ENCODE peak calls at places on chromosomes 2 and 18, in four cellular contexts. F is neuronal stem cell, K is sigmoid colon, R is tibial nerve. P is an unnamed sample.

GRCh38 chr2:159111346-159111922 is 143.0 kb downstream of the TANC1 start:
- DNase-seq in F (no peak), K (no peak), R (no peak), P (peak; percentile 17)

GRCh38 chr2:30566675-30567074 is 119.6 kb downstream of the LCLAT1 start:
- DNase-seq in F (no peak), K (no peak), R (no peak), P (no peak)

GRCh38 chr2:69538872-69539548 is 101.8 kb upstream of the NFU1 start:
- DNase-seq in F (no peak), K (no peak), R (no peak), P (no peak)

GRCh38 chr2:148650881-148651280 is 6.3 kb downstream of the EPC2 start:
- DNase-seq in F (no peak), K (no peak), R (no peak), P (no peak)

GRCh38 chr2:138180691-138181386 is 216.6 kb downstream of the HNMT start:
- DNase-seq in F (no peak), K (no peak), R (no peak), P (no peak)

GRCh38 chr2:45044916-45045315 is 35.7 kb upstream of the SIX2 start:
- DNase-seq in F (no peak), K (no peak), R (no peak), P (no peak)

GRCh38 chr18:31880186-31880898 is 62.6 kb downstream of the TRAPPC8 start:
- DNase-seq in F (no peak), K (no peak), R (no peak), P (no peak)

GRCh38 chr2:136871424-136871823 is 106.1 kb downstream of the THSD7B start:
- DNase-seq in F (no peak), K (no peak), R (no peak), P (no peak)

GRCh38 chr2:126761981-126762878 is 106.3 kb downstream of the GYPC start:
- DNase-seq in F (no peak), K (no peak), R (no peak), P (no peak)

GRCh38 chr2:47079515-47080412 is 75.3 kb downstream of the STPG4 start:
- DNase-seq in F (no peak), K (no peak), R (no peak), P (no peak)

GRCh38 chr2:8376603-8377423 is 305.0 kb upstream of the ID2 start:
- DNase-seq in F (no peak), K (no peak), R (no peak), P (no peak)

GRCh38 chr2:45964226-45964841 is 312.9 kb downstream of the PRKCE start:
- DNase-seq in F (no peak), K (peak; percentile 77), R (peak; percentile 35), P (no peak)

DNA sequence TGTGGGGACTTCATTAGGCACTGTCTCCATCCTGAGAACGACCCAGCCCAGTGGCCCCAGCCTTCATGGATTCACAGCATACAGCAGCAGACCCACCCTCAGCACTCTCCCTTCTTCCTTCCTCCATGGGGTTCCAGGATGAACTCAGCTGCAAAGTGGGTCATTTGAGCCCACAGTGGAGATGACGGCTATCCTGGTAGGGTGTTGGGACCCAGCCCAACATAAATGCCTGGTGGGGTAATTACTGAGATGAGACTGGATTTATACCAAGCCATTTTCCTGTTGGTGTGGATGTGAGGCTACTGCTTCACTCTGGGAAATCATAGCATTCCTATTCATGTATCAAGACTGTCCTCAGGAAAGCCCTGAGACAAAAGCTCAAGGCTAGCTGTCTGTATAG is 536.7 kb upstream of the TNP1 start:
- DNase-seq in F (no peak), K (no peak), R (no peak), P (no peak)
- H3K27ac ChIP-seq in F (no peak overlapping the region), K (peak overlapping the region; percentile 73), R (no peak overlapping the region), P (no peak overlapping the region)

DNA sequence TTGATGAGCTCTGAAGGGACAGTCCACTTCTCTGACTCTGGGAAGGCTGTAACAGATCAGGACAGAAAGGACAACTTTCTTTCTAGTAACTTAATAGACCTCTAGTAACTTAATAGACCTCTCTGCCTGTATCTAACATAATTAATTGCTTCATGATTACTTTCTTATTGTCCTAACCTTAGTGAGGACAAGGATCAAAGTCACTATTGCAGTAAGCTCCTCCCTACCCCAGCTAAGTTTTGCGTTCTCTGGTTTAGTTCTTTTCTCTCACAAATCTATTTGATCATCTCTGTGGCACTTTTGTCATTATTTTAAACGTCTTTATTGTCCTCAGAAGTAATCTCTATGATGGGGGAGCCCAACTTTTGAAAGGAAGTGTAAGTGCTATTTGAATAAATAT is 125.5 kb upstream of the UGP2 start:
- DNase-seq in F (no peak), K (no peak), R (no peak), P (no peak)
- H3K27ac ChIP-seq in F (no peak overlapping the region), K (no peak overlapping the region), R (no peak overlapping the region), P (no peak overlapping the region)

DNA sequence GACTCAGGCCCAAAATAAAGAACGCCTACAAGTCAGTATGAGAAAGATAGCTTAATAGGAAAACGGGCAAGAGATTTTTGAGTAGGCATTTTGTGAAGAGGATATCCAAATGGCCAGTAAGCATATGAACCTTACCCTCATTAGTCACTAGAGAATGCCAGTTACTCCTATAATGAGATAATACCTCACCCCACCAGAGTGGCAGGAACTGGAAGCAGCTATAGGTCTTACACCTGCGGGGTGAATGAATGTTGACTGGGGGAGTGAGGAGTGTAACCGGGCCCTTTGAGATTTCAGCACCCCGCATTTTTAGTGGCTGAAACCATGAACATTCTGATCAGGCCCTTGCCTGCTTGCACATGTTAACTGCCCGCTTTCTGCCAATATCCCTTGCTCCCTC is 7.5 kb upstream of the PTPN2 start:
- DNase-seq in F (no peak), K (no peak), R (no peak), P (no peak)
- H3K27ac ChIP-seq in F (no peak overlapping the region), K (no peak overlapping the region), R (no peak overlapping the region), P (no peak overlapping the region)

DNA sequence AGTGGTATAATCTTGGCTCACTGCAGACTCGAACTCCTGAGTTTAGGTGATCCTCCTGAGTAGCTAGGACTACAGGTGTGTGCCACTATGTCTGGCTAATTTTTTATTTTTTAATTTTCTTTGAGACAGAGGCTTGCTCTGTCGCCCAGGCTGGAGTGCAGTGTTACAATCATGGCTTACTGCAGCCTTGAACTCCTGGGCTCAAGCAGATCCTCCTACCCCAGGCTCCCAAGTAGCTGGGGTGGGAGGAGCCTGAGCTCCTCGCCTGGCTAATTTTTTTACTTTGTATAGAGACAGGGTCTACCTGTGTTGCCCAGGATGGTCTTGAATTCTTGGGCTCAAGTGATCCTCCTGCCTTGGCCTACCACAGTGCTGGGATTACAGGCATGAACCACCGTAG is 62.5 kb downstream of the BABAM2 start:
- DNase-seq in F (no peak), K (no peak), R (no peak), P (no peak)
- H3K27ac ChIP-seq in F (no peak overlapping the region), K (no peak overlapping the region), R (peak overlapping the region; percentile 71), P (no peak overlapping the region)

DNA sequence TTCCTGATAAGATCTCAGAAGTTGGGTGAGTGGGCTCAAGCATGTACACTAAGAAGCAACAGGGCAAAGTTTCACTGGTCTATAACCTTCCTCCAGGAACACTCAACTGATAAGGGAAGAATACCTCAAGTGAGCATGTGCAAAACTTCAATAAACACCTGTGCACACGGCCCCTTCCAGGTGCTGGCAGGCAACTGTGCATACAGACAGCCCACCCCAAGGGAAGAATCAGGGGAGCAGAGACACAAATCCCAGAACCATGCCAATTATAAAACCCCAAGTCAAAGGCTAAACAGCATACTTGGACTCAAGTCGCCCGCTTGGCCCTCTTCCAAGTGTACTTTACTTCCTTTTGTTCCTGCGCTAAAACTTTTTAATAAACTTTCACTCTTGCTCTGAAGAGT is 85.9 kb upstream of the RTN4 start:
- DNase-seq in F (no peak), K (no peak), R (no peak), P (no peak)
- H3K27ac ChIP-seq in F (no peak overlapping the region), K (peak overlapping the region; percentile 74), R (no peak overlapping the region), P (peak overlapping the region; percentile 99)

GRCh38 chr18:78612801-78613200 is 366.8 kb upstream of the SALL3 start:
- DNase-seq in F (no peak), K (no peak), R (no peak), P (no peak)
- H3K27ac ChIP-seq in F (no peak overlapping the region), K (no peak overlapping the region), R (no peak overlapping the region), P (no peak overlapping the region)

GRCh38 chr2:53500181-53500580 is 267.4 kb upstream of the CHAC2 start:
- DNase-seq in F (no peak), K (no peak), R (no peak), P (no peak)
- H3K27ac ChIP-seq in F (no peak overlapping the region), K (no peak overlapping the region), R (no peak overlapping the region), P (no peak overlapping the region)

DNA sequence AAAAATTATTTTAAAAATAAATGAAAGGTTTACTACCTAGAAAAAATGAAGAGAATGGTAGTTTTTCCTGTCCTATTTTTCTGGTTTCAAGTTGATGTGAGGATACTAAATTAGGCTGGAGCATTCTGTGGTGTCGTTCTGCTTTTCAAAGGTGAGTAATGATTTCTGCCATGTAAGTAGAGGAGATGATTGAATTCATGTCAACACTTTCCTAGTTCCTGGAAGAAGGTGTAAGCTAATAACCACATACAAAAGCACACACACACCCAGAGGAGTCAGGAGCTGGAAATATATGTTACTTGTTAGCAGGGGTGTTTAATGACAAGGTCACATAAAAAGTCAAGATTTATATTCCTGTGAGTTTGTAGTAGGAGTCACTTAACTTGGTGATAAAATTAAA is 172.1 kb downstream of the TMX3 start:
- DNase-seq in F (no peak), K (no peak), R (no peak), P (no peak)
- H3K27ac ChIP-seq in F (no peak overlapping the region), K (no peak overlapping the region), R (no peak overlapping the region), P (no peak overlapping the region)

P was measured in substantia nigra.